ENCODE peak calls at places on chromosomes 5 and 9, in nine cellular contexts. L, Z, A, W, C, P, S, T and H are unnamed samples.

GRCh38 chr5:95600557-95600956 is 19.3 kb upstream of the GPR150 start:
- DNase-seq in T (no peak), A (no peak), W (no peak), L (no peak), C (no peak), S (no peak), P (peak; percentile 40), Z (peak; percentile 69), H (no peak)

GRCh38 chr9:129126789-129127618 is 15.8 kb downstream of the PTPA start:
- DNase-seq in C (no peak), S (no peak), T (no peak), L (no peak), A (no peak), W (peak; percentile 56), Z (no peak), P (no peak), H (no peak)

GRCh38 chr9:97480174-97480573 is 21.3 kb upstream of the TMOD1 start:
- DNase-seq in P (no peak), S (no peak), L (no peak), T (no peak), A (no peak), C (no peak), W (no peak), Z (no peak), H (no peak)

GRCh38 chr5:82386576-82386975 is 108.4 kb upstream of the RPS23 start:
- DNase-seq in A (no peak), Z (no peak), L (no peak), C (no peak), T (no peak), S (no peak), P (no peak), W (no peak), H (no peak)

GRCh38 chr5:151288180-151288579 is 15.4 kb downstream of the SLC36A3 start:
- DNase-seq in S (peak; percentile 19), P (no peak), T (no peak), W (no peak), C (no peak), Z (no peak), A (peak; percentile 46), L (no peak), H (no peak)

GRCh38 chr5:141522301-141522700 is 33.4 kb downstream of the PCDHGC5 start:
- DNase-seq in T (no peak), A (no peak), C (no peak), P (no peak), S (no peak), Z (peak; percentile 22), L (no peak), W (no peak), H (no peak)

GRCh38 chr5:96963267-96963666 is 27.4 kb downstream of the LNPEP start:
- DNase-seq in Z (peak; percentile 86), P (peak; percentile 64), T (no peak), L (no peak), W (no peak), S (no peak), C (no peak), A (peak; percentile 25), H (no peak)

GRCh38 chr5:76325876-76326491 is 77.1 kb upstream of the IQGAP2 start:
- DNase-seq in S (no peak), W (no peak), P (no peak), Z (no peak), A (peak; percentile 45), T (no peak), L (no peak), C (no peak), H (no peak)

GRCh38 chr5:135129307-135129706 is 95.3 kb upstream of the PITX1 start:
- DNase-seq in C (no peak), L (no peak), A (no peak), S (no peak), Z (no peak), W (peak; percentile 39), T (no peak), P (no peak), H (no peak)

GRCh38 chr5:158028349-158028748 is 169.4 kb upstream of the CLINT1 start:
- DNase-seq in P (no peak), Z (no peak), C (no peak), L (no peak), W (no peak), S (no peak), T (no peak), A (no peak), H (no peak)

GRCh38 chr5:42912184-42912766 is 100.6 kb upstream of the SELENOP start:
- DNase-seq in T (no peak), L (no peak), W (no peak), Z (peak; percentile 68), S (peak; percentile 73), P (peak; percentile 74), A (no peak), C (no peak), H (no peak)

GRCh38 chr5:94575196-94575595 is 43.2 kb downstream of the KIAA0825 start:
- DNase-seq in T (no peak), Z (no peak), L (no peak), W (peak; percentile 6), P (no peak), S (no peak), A (no peak), C (no peak), H (no peak)

GRCh38 chr9:101977614-101978210 is 239.3 kb upstream of the GRIN3A start:
- DNase-seq in T (no peak), L (no peak), C (no peak), S (peak; percentile 20), W (peak; percentile 0), Z (peak; percentile 44), A (peak; percentile 15), P (peak; percentile 29), H (no peak)

GRCh38 chr9:97880336-97880735 is 27.3 kb downstream of the FOXE1 start:
- DNase-seq in Z (no peak), S (no peak), A (no peak), C (no peak), W (no peak), P (peak; percentile 42), L (no peak), T (no peak), H (no peak)

GRCh38 chr5:154753792-154754191 is 1.4 kb upstream of the LARP1 start:
- DNase-seq in P (peak; percentile 96), A (peak; percentile 59), S (peak; percentile 22), T (no peak), Z (peak; percentile 96), C (peak; percentile 71), W (no peak), L (peak; percentile 49), H (no peak)

GRCh38 chr9:112731971-112732370 is 14.1 kb upstream of the INIP start:
- DNase-seq in L (no peak), A (no peak), C (no peak), T (no peak), S (peak; percentile 42), Z (no peak), P (no peak), W (no peak), H (no peak)

GRCh38 chr9:130327070-130327780 is 61.7 kb downstream of the HMCN2 start:
- DNase-seq in W (peak; percentile 82), P (no peak), A (no peak), Z (no peak), C (no peak), S (no peak), T (no peak), L (no peak), H (no peak)
- TF ChIP-seq CTCF in W (peak; percentile 38), P (peak; percentile 39), A (no peak), Z (peak; percentile 55), C (no peak), S (peak; percentile 12), T (peak; percentile 55), L (no peak), H (peak; percentile 44)

DNA sequence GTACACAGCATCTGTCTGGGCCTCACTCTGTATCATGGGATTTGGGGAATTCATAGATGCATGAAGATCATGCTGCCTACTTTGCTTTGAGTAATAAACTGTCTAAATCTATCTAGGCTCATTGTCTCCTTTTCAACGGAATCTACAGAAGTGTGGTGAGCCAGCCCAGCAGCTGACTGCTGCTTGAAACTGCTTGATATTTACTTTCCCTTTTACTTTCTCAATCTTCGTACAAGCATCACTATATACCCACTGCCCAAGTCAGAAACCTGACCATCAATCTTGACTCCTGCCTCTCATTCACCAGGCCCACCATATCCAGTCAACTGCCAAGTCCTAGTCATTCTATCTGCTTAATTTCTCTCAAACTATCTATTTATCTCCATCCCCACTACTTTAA is 142.9 kb downstream of the NR2F1-AS1 start:
- DNase-seq in S (no peak), P (no peak), C (no peak), T (no peak), W (no peak), L (no peak), Z (no peak), A (no peak), H (no peak)
- TF ChIP-seq CTCF in S (no peak), P (no peak), C (no peak), T (no peak), W (no peak), L (no peak), Z (no peak), A (no peak), H (no peak)

DNA sequence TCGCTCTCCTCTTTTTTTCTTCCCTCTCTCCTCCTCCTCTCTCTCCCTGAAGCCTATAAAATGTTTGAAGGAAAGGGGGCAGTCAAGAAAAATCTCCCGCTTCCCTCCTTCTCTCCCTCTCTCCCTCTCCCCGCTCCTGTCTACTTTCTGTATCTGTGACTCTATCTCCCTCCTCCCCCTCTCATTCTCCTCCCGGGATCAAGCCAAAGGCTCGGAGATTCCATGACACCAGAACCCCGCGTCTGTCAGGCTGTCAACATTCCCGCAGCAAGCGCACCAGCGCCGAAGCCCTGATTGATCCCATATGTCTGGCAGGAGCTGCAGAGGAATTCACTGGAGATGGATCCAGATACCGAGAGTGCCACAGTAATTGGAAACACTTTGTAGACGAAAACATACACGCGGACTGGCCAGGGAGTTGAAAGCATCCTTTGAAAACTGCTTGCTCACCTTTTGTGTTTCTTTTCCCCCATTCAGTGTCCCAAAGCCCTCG is 268 bp upstream of the SVEP1 start:
- DNase-seq in C (no peak), L (no peak), S (no peak), Z (peak; percentile 56), T (no peak), A (no peak), W (peak; percentile 78), P (peak; percentile 73), H (no peak)
- TF ChIP-seq CTCF in C (no peak), L (no peak), S (no peak), Z (no peak), T (no peak), A (no peak), W (no peak), P (no peak), H (no peak)

GRCh38 chr5:53481354-53481886 is 991 bp downstream of the FST start:
- DNase-seq in W (no peak), P (peak; percentile 34), Z (no peak), C (no peak), S (no peak), T (no peak), L (no peak), A (no peak), H (no peak)

GRCh38 chr5:53481887-53482716 is 1.7 kb downstream of the FST start:
- DNase-seq in W (peak; percentile 65), S (peak; percentile 64), Z (peak; percentile 84), L (peak; percentile 81), A (no peak), T (no peak), P (peak; percentile 90), C (peak; percentile 78), H (peak; percentile 45)

GRCh38 chr5:53480474-53481353 is at the start of gene FST:
- DNase-seq in Z (peak; percentile 42), W (peak; percentile 75), A (no peak), T (no peak), C (peak; percentile 25), L (no peak), S (no peak), P (peak; percentile 47), H (no peak)

GRCh38 chr5:53479656-53480473 is 564 bp upstream of the FST start:
- DNase-seq in S (peak; percentile 55), Z (peak; percentile 57), L (no peak), P (peak; percentile 73), A (no peak), W (peak; percentile 55), T (no peak), C (peak; percentile 52), H (peak; percentile 39)

GRCh38 chr5:53482717-53483638 is 2.5 kb downstream of the FST start:
- DNase-seq in A (no peak), P (peak; percentile 55), L (peak; percentile 35), T (no peak), W (peak; percentile 26), C (peak; percentile 41), Z (peak; percentile 51), S (peak; percentile 27), H (no peak)
- TF ChIP-seq CTCF in A (no peak), P (peak; percentile 53), L (no peak), T (peak; percentile 24), W (peak; percentile 53), C (no peak), Z (peak; percentile 63), S (peak; percentile 40), H (peak; percentile 24)